ENCODE peak calls at places on chromosomes 11 and 22, in five cellular contexts. P, K, Y, E and X are unnamed samples.

GRCh38 chr11:131408011-131408640 is 37.7 kb downstream of the NTM start:
- DNase-seq in K (no peak), E (peak), P (peak), Y (peak), X (peak)

GRCh38 chr11:134907636-134908035 is 495.6 kb upstream of the B3GAT1 start:
- DNase-seq in E (no peak), K (no peak), Y (no peak), P (no peak), X (no peak)

GRCh38 chr11:75428301-75428724 is 4.7 kb downstream of the KLHL35 start:
- DNase-seq in Y (no peak), K (no peak), P (peak), E (no peak), X (peak)

GRCh38 chr11:125390949-125391348 is 105.1 kb downstream of the FEZ1 start:
- DNase-seq in K (no peak), Y (no peak), E (peak), P (peak), X (peak)

GRCh38 chr11:104106136-104106754 is 57.7 kb downstream of the PDGFD start:
- DNase-seq in E (no peak), P (peak), K (no peak), Y (no peak), X (no peak)

GRCh38 chr22:29700949-29701927 is 18.6 kb upstream of the CABP7 start:
- DNase-seq in K (no peak), P (peak), Y (no peak), E (peak), X (peak)

GRCh38 chr11:86589856-86590589 is 82.4 kb downstream of the ME3 start:
- DNase-seq in Y (no peak), K (no peak), P (no peak), E (no peak), X (peak)

GRCh38 chr11:14577835-14578529 is 57.8 kb upstream of the PSMA1 start:
- DNase-seq in K (no peak), E (peak), P (no peak), Y (no peak), X (no peak)

GRCh38 chr11:67504023-67504949 is 877 bp downstream of the PITPNM1 start:
- DNase-seq in E (peak), P (no peak), Y (no peak), K (peak), X (no peak)

GRCh38 chr22:22558071-22558971 is 744 bp downstream of the PRAME start:
- DNase-seq in P (no peak), E (no peak), Y (no peak), K (no peak), X (no peak)

GRCh38 chr22:47598864-47599263 is 836.4 kb downstream of the TBC1D22A start:
- DNase-seq in E (no peak), K (no peak), P (no peak), Y (no peak), X (no peak)

GRCh38 chr11:121291896-121292502 is 572 bp upstream of the SC5D start:
- DNase-seq in E (no peak), K (no peak), P (peak), Y (no peak), X (peak)

GRCh38 chr22:46769191-46769675 is 6.8 kb downstream of the TBC1D22A start:
- DNase-seq in E (no peak), P (no peak), Y (no peak), K (no peak), X (no peak)

DNA sequence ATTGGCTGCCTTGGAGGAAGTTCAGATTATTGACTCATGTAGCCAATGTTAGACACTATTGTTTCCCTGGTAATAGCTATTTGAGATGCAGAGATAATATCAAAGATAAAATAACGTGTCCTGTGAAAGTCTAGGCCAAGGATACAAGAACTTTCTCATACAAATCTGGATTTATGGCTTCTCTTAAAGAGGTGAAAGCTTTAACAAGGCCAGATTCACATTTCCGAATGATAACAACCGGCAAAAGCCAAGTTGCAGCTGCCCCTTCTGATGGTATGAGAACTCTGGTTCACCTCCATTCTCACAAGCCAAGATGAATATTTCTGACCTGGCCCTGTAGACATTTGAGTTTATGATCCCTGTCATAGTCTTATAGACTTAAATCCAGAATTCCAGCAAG is 230.4 kb upstream of the ZC3H12C start:
- DNase-seq in K (no peak), Y (no peak), E (no peak), P (no peak), X (peak)
- H4K8ac ChIP-seq in K (no peak), Y (no peak), E (no peak), P (no peak), X (no peak)

GRCh38 chr11:108752297-108752751 is 87.5 kb downstream of the DDX10 start:
- DNase-seq in Y (no peak), K (no peak), P (no peak), E (no peak), X (no peak)

GRCh38 chr11:108758458-108758857 is 93.6 kb downstream of the DDX10 start:
- DNase-seq in K (no peak), P (peak), E (no peak), Y (no peak), X (peak)

GRCh38 chr11:108751444-108751843 is 86.6 kb downstream of the DDX10 start:
- DNase-seq in P (no peak), Y (no peak), E (no peak), K (no peak), X (no peak)

GRCh38 chr11:108757630-108758029 is 92.8 kb downstream of the DDX10 start:
- DNase-seq in E (no peak), K (no peak), P (no peak), Y (no peak), X (no peak)

DNA sequence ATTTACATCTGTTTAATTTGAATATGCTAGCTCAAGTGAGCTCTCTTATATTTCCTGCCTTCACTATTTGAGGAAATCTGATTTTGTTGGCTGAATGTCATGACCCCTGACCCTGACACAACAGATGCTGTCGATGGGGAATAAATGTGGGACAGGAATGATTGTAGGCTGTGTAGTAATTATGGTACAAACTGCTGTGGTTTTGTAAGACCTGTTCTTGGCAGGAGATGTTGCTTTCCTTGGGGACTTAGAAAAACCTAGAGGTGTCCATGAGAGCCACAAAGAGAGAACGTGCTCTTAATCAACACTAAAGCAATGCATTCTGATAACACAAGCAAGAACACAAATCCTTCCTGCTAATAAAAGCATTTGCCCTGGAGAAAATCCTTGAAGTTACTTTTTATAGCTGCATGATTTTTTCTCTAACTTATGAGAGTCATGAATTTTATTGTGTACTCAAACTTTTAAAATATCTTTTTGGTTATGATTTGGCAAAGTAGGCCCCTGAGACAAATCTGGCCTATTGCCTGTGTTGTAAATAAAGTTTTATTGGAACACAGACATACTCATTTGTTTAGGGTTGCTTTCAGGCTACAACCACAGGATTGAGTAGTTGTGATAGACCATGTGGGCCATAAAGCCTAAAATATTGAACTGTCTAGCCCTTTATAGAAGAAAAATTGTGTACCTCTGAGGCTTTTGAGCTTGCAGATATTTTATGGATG is 90.2 kb downstream of the DDX10 start:
- DNase-seq in Y (no peak), E (peak), P (no peak), K (no peak), X (no peak)
- H3K4me3 ChIP-seq in Y (no peak), E (no peak), P (no peak), K (no peak), X (no peak)

GRCh38 chr11:65113361-65113756 is 1.7 kb downstream of the TM7SF2 start:
- DNase-seq in K (no peak), Y (no peak), P (no peak), E (no peak), X (no peak)

GRCh38 chr11:65111537-65112225 is at the start of gene TM7SF2:
- DNase-seq in P (peak), E (peak), K (peak), Y (peak), X (peak)

GRCh38 chr11:65111159-65111536 is 524 bp upstream of the TM7SF2 start:
- DNase-seq in P (no peak), Y (no peak), K (no peak), E (no peak), X (no peak)

GRCh38 chr11:65112551-65113360 is 1.1 kb downstream of the TM7SF2 start:
- DNase-seq in P (peak), E (peak), K (no peak), Y (no peak), X (peak)

GRCh38 chr11:65112226-65112550 is 516 bp downstream of the TM7SF2 start:
- DNase-seq in E (no peak), K (no peak), Y (no peak), P (no peak), X (no peak)
- H4K8ac ChIP-seq in E (no peak), K (no peak), Y (no peak), P (no peak), X (no peak)

GRCh38 chr22:31972180-31972579 is 27.8 kb downstream of the YWHAH start:
- DNase-seq in P (no peak), K (no peak), Y (no peak), E (no peak), X (no peak)

GRCh38 chr22:31968022-31968421 is 23.7 kb downstream of the YWHAH start:
- DNase-seq in Y (no peak), P (no peak), K (no peak), E (no peak), X (no peak)

GRCh38 chr22:31970490-31971444 is 26.4 kb downstream of the YWHAH start:
- DNase-seq in E (peak), Y (peak), P (peak), K (peak), X (peak)

GRCh38 chr22:31973739-31974138 is 29.4 kb downstream of the YWHAH start:
- DNase-seq in K (no peak), P (no peak), E (no peak), Y (no peak), X (no peak)

DNA sequence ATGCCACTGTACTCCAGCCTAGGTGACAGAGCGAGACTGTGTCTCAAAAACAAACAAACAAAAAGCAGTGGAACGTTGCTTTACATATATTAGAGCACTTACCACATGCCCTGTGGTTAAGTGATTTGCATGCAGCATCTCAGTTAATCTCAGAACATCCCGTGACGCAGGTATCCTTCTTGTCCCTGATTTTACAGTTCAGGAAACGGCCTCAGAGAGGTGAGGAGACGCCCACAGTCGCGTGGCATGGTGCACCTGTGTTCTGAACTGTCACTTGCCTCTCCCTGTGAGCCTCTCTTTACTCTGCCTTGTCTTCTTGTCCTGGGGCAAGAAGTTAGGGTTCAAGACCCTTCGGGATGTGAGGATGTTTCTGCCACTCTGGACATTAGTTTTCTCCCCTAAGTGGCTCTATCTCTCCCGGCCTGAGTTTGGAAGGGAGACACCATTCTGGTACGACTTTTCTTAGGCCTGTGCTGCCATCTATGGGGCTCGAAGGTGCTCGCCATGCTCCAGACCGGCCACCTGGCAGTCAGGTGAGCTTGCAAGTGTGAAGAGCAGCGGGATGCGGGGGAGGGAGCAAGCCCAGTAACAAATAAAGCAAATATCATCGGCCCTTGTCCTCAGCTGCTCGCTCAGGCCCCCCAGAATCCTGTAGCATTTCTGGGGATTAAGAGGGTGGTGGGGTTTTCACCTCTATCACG is 25.6 kb downstream of the YWHAH start:
- DNase-seq in Y (peak), K (peak), E (peak), P (peak), X (peak)
- H3K4me3 ChIP-seq in Y (peak), K (peak), E (peak), P (no peak), X (peak)

DNA sequence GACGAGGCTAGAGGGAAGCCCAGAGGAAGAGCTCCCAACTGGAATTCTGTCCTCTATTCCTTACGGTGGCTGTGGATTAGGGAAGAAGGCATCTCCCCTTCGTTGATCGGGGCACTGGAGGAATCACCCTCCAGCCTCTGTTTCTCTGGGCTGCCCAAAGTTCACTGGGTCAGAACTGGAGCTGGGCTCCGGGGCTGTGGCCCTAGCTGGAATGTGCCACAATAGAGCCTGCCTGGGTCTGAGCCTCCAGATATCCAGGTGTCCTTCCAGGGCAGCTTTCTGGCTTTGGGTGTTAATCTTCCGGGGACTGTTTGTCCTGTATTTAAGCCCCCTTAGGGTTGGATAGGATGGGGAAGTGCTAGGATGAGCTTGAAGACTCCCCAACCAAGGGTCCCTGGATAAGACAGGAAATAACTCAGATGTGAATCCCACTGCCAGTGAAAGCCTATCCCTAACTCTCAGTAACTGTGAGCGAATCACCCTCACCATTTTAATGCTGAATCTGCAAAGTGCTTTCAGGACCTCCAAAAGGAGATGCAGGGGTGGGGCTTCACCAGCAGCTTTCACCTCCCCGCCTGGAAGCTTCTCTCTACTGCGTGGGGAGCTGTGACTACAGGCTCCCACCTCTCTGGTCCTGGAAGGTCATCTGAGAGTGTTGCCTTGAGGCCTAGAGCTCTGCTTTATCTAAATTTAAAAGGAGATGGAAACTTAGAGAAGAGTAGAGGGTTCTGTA is 9.5 kb downstream of the YPEL4 start:
- DNase-seq in Y (no peak), E (peak), K (no peak), P (no peak), X (no peak)
- H4K8ac ChIP-seq in Y (peak), E (peak), K (no peak), P (peak), X (no peak)

GRCh38 chr11:27388001-27388400 is 25.0 kb upstream of the CCDC34 start:
- DNase-seq in E (no peak), P (no peak), K (no peak), Y (no peak), X (no peak)

GRCh38 chr11:27383645-27384044 is 20.6 kb upstream of the CCDC34 start:
- DNase-seq in P (no peak), E (no peak), K (no peak), Y (no peak), X (no peak)

GRCh38 chr11:27386176-27386575 is 23.2 kb upstream of the CCDC34 start:
- DNase-seq in Y (no peak), E (no peak), K (no peak), P (no peak), X (no peak)

GRCh38 chr11:27387362-27387761 is 24.3 kb upstream of the CCDC34 start:
- DNase-seq in E (no peak), Y (no peak), P (no peak), K (no peak), X (no peak)

GRCh38 chr11:27385245-27385644 is 22.2 kb upstream of the CCDC34 start:
- DNase-seq in K (no peak), P (peak), E (peak), Y (no peak), X (no peak)
- H3K4me3 ChIP-seq in K (no peak), P (no peak), E (no peak), Y (no peak), X (no peak)